ENCODE peak calls at places on chromosomes 2 and 18, in ten cellular contexts. J, V, X, C, M, H, F, G, L and I are unnamed samples.

GRCh38 chr2:111143107-111143886 is 22.6 kb downstream of the BCL2L11 start:
- DNase-seq in J (no peak), V (no peak), X (no peak), C (no peak), M (no peak), H (no peak), F (no peak), G (no peak), L (no peak), I (no peak)

GRCh38 chr2:96082211-96083063 is 33.9 kb downstream of the ADRA2B start:
- DNase-seq in J (peak; percentile 47), V (no peak), X (no peak), C (no peak), M (no peak), H (peak; percentile 10), F (no peak), G (peak; percentile 19), L (no peak), I (no peak)

GRCh38 chr18:27062802-27063201 is 122.3 kb downstream of the CHST9 start:
- DNase-seq in J (no peak), V (no peak), X (no peak), C (no peak), M (no peak), H (no peak), F (no peak), G (no peak), L (no peak), I (no peak)

GRCh38 chr2:7632420-7632819 is 715.2 kb downstream of the RNF144A start:
- DNase-seq in J (no peak), V (no peak), X (no peak), C (no peak), M (no peak), H (no peak), F (no peak), G (no peak), L (no peak), I (no peak)

GRCh38 chr2:197258580-197258979 is 52.0 kb downstream of the ANKRD44 start:
- DNase-seq in J (no peak), V (no peak), X (no peak), C (no peak), M (no peak), H (no peak), F (no peak), G (no peak), L (no peak), I (no peak)

GRCh38 chr2:232142049-232142448 is 180.5 kb downstream of the DIS3L2 start:
- DNase-seq in J (no peak), V (peak; percentile 23), X (no peak), C (peak; percentile 28), M (peak; percentile 23), H (peak; percentile 49), F (no peak), G (no peak), L (no peak), I (peak; percentile 21)

GRCh38 chr2:60621688-60622429 is 68.4 kb upstream of the BCL11A start:
- DNase-seq in J (no peak), V (no peak), X (no peak), C (no peak), M (no peak), H (no peak), F (no peak), G (no peak), L (no peak), I (no peak)

GRCh38 chr2:172887280-172887679 is 151.6 kb downstream of the RAPGEF4 start:
- DNase-seq in J (no peak), V (no peak), X (no peak), C (no peak), M (no peak), H (no peak), F (no peak), G (no peak), L (no peak), I (no peak)

GRCh38 chr2:47503481-47504070 is 100.6 kb downstream of the MSH2 start:
- DNase-seq in J (no peak), V (no peak), X (no peak), C (no peak), M (no peak), H (no peak), F (no peak), G (no peak), L (no peak), I (no peak)

GRCh38 chr18:37639846-37640245 is 74.2 kb upstream of the CELF4 start:
- DNase-seq in J (no peak), V (no peak), X (no peak), C (no peak), M (no peak), H (no peak), F (no peak), G (no peak), L (no peak), I (no peak)

GRCh38 chr2:150042844-150043503 is 444.5 kb downstream of the RND3 start:
- DNase-seq in J (no peak), V (peak; percentile 18), X (no peak), C (no peak), M (no peak), H (no peak), F (no peak), G (no peak), L (no peak), I (no peak)

GRCh38 chr2:42770288-42771131 is 6.6 kb upstream of the OXER1 start:
- DNase-seq in J (no peak), V (peak; percentile 27), X (no peak), C (no peak), M (peak; percentile 42), H (peak; percentile 21), F (no peak), G (no peak), L (peak; percentile 63), I (peak; percentile 45)

GRCh38 chr2:22879009-22879863 is 505.7 kb upstream of the KLHL29 start:
- DNase-seq in J (no peak), V (no peak), X (no peak), C (no peak), M (no peak), H (no peak), F (no peak), G (no peak), L (no peak), I (no peak)

GRCh38 chr2:230412369-230412706 is 3.7 kb upstream of the SP100 start:
- DNase-seq in J (no peak), V (no peak), X (no peak), C (no peak), M (no peak), H (no peak), F (no peak), G (no peak), L (no peak), I (no peak)

GRCh38 chr18:80175451-80176235 is 66.6 kb downstream of the ADNP2 start:
- DNase-seq in J (peak; percentile 51), V (no peak), X (peak; percentile 11), C (peak; percentile 29), M (no peak), H (peak; percentile 40), F (no peak), G (no peak), L (no peak), I (no peak)

GRCh38 chr2:99488999-99489757 is 639 bp downstream of the REV1 start:
- DNase-seq in J (peak; percentile 88), V (peak; percentile 44), X (no peak), C (peak; percentile 64), M (peak; percentile 77), H (peak; percentile 65), F (no peak), G (peak; percentile 61), L (peak; percentile 69), I (no peak)

GRCh38 chr18:8844721-8845148 is 139.4 kb downstream of the MTCL1 start:
- DNase-seq in J (no peak), V (peak; percentile 48), X (no peak), C (no peak), M (peak; percentile 16), H (no peak), F (no peak), G (no peak), L (no peak), I (no peak)

GRCh38 chr2:20868377-20868776 is 45.5 kb upstream of the LDAH start:
- DNase-seq in J (no peak), V (no peak), X (peak; percentile 66), C (peak; percentile 2), M (no peak), H (peak; percentile 76), F (no peak), G (peak; percentile 57), L (peak; percentile 60), I (no peak)

GRCh38 chr2:72965770-72966430 is 48.6 kb downstream of the EMX1 start:
- DNase-seq in J (no peak), V (no peak), X (no peak), C (no peak), M (no peak), H (no peak), F (no peak), G (no peak), L (no peak), I (no peak)

GRCh38 chr18:6255121-6255742 is 159.5 kb downstream of the L3MBTL4 start:
- DNase-seq in J (no peak), V (no peak), X (no peak), C (no peak), M (no peak), H (no peak), F (no peak), G (no peak), L (no peak), I (no peak)

GRCh38 chr2:119550346-119550745 is 6.1 kb downstream of the CFAP221 start:
- DNase-seq in J (no peak), V (no peak), X (no peak), C (no peak), M (no peak), H (no peak), F (no peak), G (no peak), L (no peak), I (no peak)

GRCh38 chr2:239374896-239375277 is 25.9 kb downstream of the HDAC4 start:
- DNase-seq in J (no peak), V (no peak), X (no peak), C (no peak), M (no peak), H (peak; percentile 15), F (no peak), G (no peak), L (no peak), I (no peak)

GRCh38 chr2:207088276-207088675 is 77.5 kb downstream of the KLF7 start:
- DNase-seq in J (no peak), V (no peak), X (no peak), C (no peak), M (no peak), H (no peak), F (no peak), G (no peak), L (no peak), I (no peak)

GRCh38 chr2:105398522-105399206 is at the start of gene FHL2:
- DNase-seq in J (peak; percentile 70), V (peak; percentile 73), X (peak; percentile 58), C (peak; percentile 79), M (peak; percentile 82), H (peak; percentile 82), F (peak; percentile 35), G (peak; percentile 67), L (peak; percentile 89), I (peak; percentile 74)

GRCh38 chr18:59945544-59945943 is 45.7 kb downstream of the PMAIP1 start:
- DNase-seq in J (no peak), V (no peak), X (no peak), C (no peak), M (no peak), H (no peak), F (no peak), G (no peak), L (no peak), I (no peak)

GRCh38 chr2:43049836-43050796 is 176.3 kb downstream of the ZFP36L2 start:
- DNase-seq in J (peak; percentile 54), V (no peak), X (no peak), C (no peak), M (no peak), H (no peak), F (no peak), G (no peak), L (no peak), I (no peak)

GRCh38 chr2:158359846-158360245 is 96.7 kb downstream of the CCDC148 start:
- DNase-seq in J (no peak), V (no peak), X (no peak), C (peak; percentile 2), M (no peak), H (no peak), F (no peak), G (no peak), L (no peak), I (peak; percentile 1)

GRCh38 chr18:77981874-77982273 is 732.2 kb downstream of the GALR1 start:
- DNase-seq in J (no peak), V (no peak), X (no peak), C (no peak), M (no peak), H (no peak), F (no peak), G (no peak), L (no peak), I (no peak)